ENCODE peak calls at places on chromosomes 1 and 21, in five cellular contexts. V is RWPE2, P is B cell, H is hepatocyte, E is ascending aorta. U is an unnamed sample.

GRCh38 chr1:153728305-153729066 is 636 bp downstream of the INTS3 start:
- DNase-seq in V (no peak), P (peak; percentile 35), H (peak; percentile 66), E (peak; percentile 73), U (no peak)

GRCh38 chr1:89809556-89809955 is 11.3 kb upstream of the LRRC8D start:
- DNase-seq in V (no peak), P (no peak), H (no peak), E (no peak), U (no peak)

GRCh38 chr1:77228836-77229235 is 9.6 kb upstream of the PIGK start:
- DNase-seq in V (no peak), P (no peak), H (no peak), E (no peak), U (no peak)

GRCh38 chr1:198212675-198213074 is 55.9 kb downstream of the NEK7 start:
- DNase-seq in V (no peak), P (no peak), H (no peak), E (no peak), U (no peak)

GRCh38 chr1:24621121-24621520 is 22.0 kb upstream of the SRRM1 start:
- DNase-seq in V (no peak), P (no peak), H (no peak), E (no peak), U (no peak)

GRCh38 chr1:25046194-25046532 is 116.1 kb upstream of the RUNX3 start:
- DNase-seq in V (no peak), P (no peak), H (no peak), E (no peak), U (no peak)

GRCh38 chr1:48469616-48470500 is 2.1 kb downstream of the SPATA6 start:
- DNase-seq in V (no peak), P (peak; percentile 38), H (peak; percentile 20), E (peak; percentile 83), U (peak; percentile 64)

GRCh38 chr1:246306415-246307037 is 200.6 kb downstream of the SMYD3 start:
- DNase-seq in V (no peak), P (no peak), H (no peak), E (no peak), U (no peak)

GRCh38 chr1:112493351-112493750 is 15.4 kb upstream of the WNT2B start:
- DNase-seq in V (no peak), P (no peak), H (no peak), E (no peak), U (no peak)

GRCh38 chr1:3668585-3669300 is 16.4 kb downstream of the TP73 start:
- DNase-seq in V (peak; percentile 71), P (no peak), H (peak; percentile 91), E (no peak), U (peak; percentile 79)

GRCh38 chr1:235035928-235036327 is 92.7 kb downstream of the TOMM20 start:
- DNase-seq in V (no peak), P (no peak), H (no peak), E (no peak), U (no peak)

GRCh38 chr1:57024855-57025254 is 59.0 kb upstream of the C8B start:
- DNase-seq in V (no peak), P (no peak), H (no peak), E (no peak), U (no peak)

GRCh38 chr1:246528933-246529731 is 22.1 kb upstream of the SMYD3 start:
- DNase-seq in V (no peak), P (no peak), H (no peak), E (no peak), U (no peak)

GRCh38 chr1:214372092-214372491 is 91.1 kb downstream of the SMYD2 start:
- DNase-seq in V (no peak), P (no peak), H (no peak), E (no peak), U (no peak)

GRCh38 chr1:58584082-58584895 is 7.2 kb upstream of the TACSTD2 start:
- DNase-seq in V (peak; percentile 93), P (no peak), H (peak; percentile 66), E (peak; percentile 94), U (no peak)

GRCh38 chr1:203031467-203031866 is 5.2 kb downstream of the PPFIA4 start:
- DNase-seq in V (no peak), P (no peak), H (no peak), E (no peak), U (no peak)
- TF ChIP-seq CTCF in V (no peak), P (no peak), H (peak; percentile 15), E (no peak), U (peak; percentile 68)

DNA sequence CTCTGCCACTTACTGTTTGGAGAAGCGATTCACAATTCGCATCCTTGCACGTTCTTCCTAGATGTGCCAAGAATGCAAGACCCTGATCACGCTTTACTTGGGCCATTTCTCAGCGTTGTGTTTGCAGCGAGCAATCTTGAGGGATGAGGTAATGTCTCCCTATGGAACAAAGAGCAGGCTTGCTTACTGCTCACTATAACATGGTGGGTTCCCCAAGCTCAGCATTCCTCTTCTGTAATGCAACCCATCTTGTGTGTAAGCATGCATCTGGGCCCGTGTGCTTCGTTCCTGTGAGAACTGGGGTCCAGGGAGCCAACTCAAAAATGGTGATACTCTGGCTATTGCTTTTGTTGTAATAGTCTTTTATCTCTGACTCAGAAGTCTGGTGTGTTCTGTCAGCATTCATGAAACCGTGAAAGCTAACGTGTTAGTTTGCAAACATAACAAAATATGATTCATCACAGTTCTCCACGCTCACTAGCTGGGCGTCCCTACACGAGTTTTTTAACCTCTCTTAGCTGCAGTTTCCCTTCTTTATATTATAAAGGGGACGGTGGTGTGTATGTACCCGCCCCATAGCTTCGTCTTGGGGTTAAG is 33.4 kb downstream of the DNTTIP2 start:
- DNase-seq in V (no peak), P (no peak), H (peak; percentile 73), E (peak; percentile 73), U (no peak)
- TF ChIP-seq CTCF in V (no peak), P (no peak), H (no peak), E (no peak), U (no peak)

DNA sequence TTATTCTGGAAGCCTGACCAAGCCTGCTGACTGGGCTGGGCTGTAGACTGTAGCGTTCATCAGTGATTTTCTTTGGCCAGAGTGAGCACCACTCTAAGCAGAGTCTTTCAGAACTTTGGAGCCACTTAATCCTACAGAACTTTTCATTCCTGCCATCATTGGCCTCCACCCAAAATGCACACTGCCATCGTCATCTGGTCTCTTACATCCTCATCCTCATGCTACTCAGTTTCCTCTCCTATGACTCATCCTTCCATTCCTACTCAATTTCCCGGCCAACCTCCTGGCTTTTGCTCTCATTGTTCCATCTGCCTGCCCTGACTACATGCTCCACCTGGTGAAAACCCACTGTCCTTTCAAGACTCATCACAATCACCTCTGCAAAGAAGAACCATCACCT is 233.8 kb upstream of the USP25 start:
- DNase-seq in V (no peak), P (no peak), H (no peak), E (no peak), U (no peak)
- TF ChIP-seq CTCF in V (no peak), P (no peak), H (no peak), E (no peak), U (no peak)

GRCh38 chr1:186244825-186245224 is 130.2 kb downstream of the TPR start:
- DNase-seq in V (no peak), P (no peak), H (no peak), E (no peak), U (no peak)
- TF ChIP-seq CTCF in V (no peak), P (no peak), H (peak; percentile 6), E (no peak), U (no peak)

GRCh38 chr1:183019860-183020259 is 3.4 kb upstream of the LAMC1 start:
- DNase-seq in V (no peak), P (no peak), H (no peak), E (no peak), U (no peak)
- TF ChIP-seq CTCF in V (peak; percentile 31), P (no peak), H (no peak), E (no peak), U (no peak)

DNA sequence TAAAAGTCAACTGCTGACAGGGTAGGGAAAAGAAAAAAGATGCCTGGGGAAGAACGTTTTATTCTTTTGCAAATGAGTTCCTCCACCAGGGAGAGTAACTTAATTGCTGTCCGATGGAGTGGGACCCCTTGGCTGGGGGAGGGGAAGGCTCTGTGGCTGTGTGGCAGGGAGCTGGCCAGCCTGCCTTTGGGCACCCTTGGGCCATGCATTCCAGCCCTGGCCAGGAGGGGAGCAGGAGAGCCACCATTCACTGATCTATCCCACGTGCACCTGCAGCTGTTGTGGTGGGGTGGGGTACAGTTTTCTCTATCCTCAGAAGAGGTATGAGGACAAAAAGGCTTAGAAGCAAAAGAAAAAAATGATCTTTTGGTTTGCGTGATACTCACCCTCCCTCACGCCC is 116.9 kb downstream of the KCNK1 start:
- DNase-seq in V (no peak), P (no peak), H (no peak), E (no peak), U (no peak)
- TF ChIP-seq CTCF in V (no peak), P (no peak), H (no peak), E (no peak), U (no peak)

GRCh38 chr1:61659061-61659460 is 65.9 kb downstream of the TM2D1 start:
- DNase-seq in V (no peak), P (no peak), H (no peak), E (no peak), U (no peak)
- TF ChIP-seq CTCF in V (peak; percentile 55), P (no peak), H (no peak), E (no peak), U (no peak)

DNA sequence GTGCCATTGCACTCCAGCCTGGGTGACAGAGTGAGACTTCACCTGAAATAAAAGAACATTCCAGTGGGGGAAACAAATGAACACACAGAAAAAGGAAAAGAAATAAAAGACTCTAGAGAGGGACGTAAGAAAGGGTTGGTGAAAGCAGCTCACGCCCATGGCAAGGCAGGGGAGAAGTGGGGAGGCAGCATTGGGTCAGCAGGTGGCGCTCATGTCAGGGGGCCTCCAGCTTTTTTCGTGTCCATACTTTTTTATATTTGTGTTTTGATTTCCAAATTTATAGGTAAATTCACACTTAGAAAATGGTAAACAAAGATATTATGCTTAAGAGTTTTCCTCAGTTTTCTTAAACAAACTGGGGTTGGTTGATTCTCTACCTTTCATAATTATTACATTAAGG is 45.5 kb downstream of the VPS13D start:
- DNase-seq in V (no peak), P (peak; percentile 23), H (peak; percentile 39), E (no peak), U (no peak)
- TF ChIP-seq CTCF in V (peak; percentile 49), P (peak; percentile 65), H (peak; percentile 61), E (no peak), U (peak; percentile 48)

GRCh38 chr1:155307247-155307740 is 1.4 kb upstream of the FDPS start:
- DNase-seq in V (no peak), P (peak; percentile 6), H (peak; percentile 41), E (no peak), U (no peak)
- TF ChIP-seq CTCF in V (peak; percentile 36), P (no peak), H (peak; percentile 42), E (no peak), U (no peak)

GRCh38 chr1:169289016-169289415 is 78.6 kb downstream of the NME7 start:
- DNase-seq in V (no peak), P (no peak), H (no peak), E (no peak), U (no peak)
- TF ChIP-seq CTCF in V (no peak), P (no peak), H (no peak), E (no peak), U (no peak)